ENCODE peak calls at places on chromosome 21, in five cellular contexts. One of them, this sample, is unnamed. For H3K36me3, the result is how much of the 10 kb centered on the place peaks cover.

GRCh38 chr21:17554619-17555472 is 42.0 kb downstream of the CXADR start:
- DNase-seq in HCT116: no peak
- DNase-seq in keratinocyte: no peak
- DNase-seq in CD8-positive, alpha-beta memory T cell: no peak
- DNase-seq in upper lobe of right lung: no peak
- DNase-seq in this sample: no peak

GRCh38 chr21:26064506-26064905 is 106.1 kb downstream of the APP start:
- DNase-seq in HCT116: no peak
- DNase-seq in keratinocyte: no peak
- DNase-seq in CD8-positive, alpha-beta memory T cell: no peak
- DNase-seq in upper lobe of right lung: no peak
- DNase-seq in this sample: no peak

GRCh38 chr21:35099310-35099709 is 50.2 kb upstream of the RUNX1 start:
- DNase-seq in HCT116: no peak
- DNase-seq in keratinocyte: no peak
- DNase-seq in CD8-positive, alpha-beta memory T cell: no peak
- DNase-seq in upper lobe of right lung: no peak
- DNase-seq in this sample: no peak

GRCh38 chr21:26846036-26846931 is 1.1 kb upstream of the ADAMTS1 start:
- DNase-seq in HCT116: no peak
- DNase-seq in keratinocyte: no peak
- DNase-seq in CD8-positive, alpha-beta memory T cell: no peak
- DNase-seq in upper lobe of right lung: peak
- DNase-seq in this sample: peak

GRCh38 chr21:34890724-34891609 is 158.1 kb downstream of the RUNX1 start:
- DNase-seq in HCT116: no peak
- DNase-seq in keratinocyte: no peak
- DNase-seq in CD8-positive, alpha-beta memory T cell: peak
- DNase-seq in upper lobe of right lung: no peak
- DNase-seq in this sample: peak

GRCh38 chr21:26089730-26090129 is 80.8 kb downstream of the APP start:
- DNase-seq in HCT116: no peak
- DNase-seq in keratinocyte: no peak
- DNase-seq in CD8-positive, alpha-beta memory T cell: no peak
- DNase-seq in upper lobe of right lung: no peak
- DNase-seq in this sample: no peak

GRCh38 chr21:23218667-23219066 is 2220.5 kb downstream of the NCAM2 start:
- DNase-seq in HCT116: no peak
- DNase-seq in keratinocyte: no peak
- DNase-seq in CD8-positive, alpha-beta memory T cell: no peak
- DNase-seq in upper lobe of right lung: no peak
- DNase-seq in this sample: no peak

GRCh38 chr21:33169360-33169759 is 60.4 kb upstream of the IFNAR2 start:
- DNase-seq in HCT116: no peak
- DNase-seq in keratinocyte: no peak
- DNase-seq in CD8-positive, alpha-beta memory T cell: no peak
- DNase-seq in upper lobe of right lung: no peak
- DNase-seq in this sample: no peak

GRCh38 chr21:36910581-36911307 is 55.7 kb downstream of the HLCS start:
- DNase-seq in HCT116: no peak
- DNase-seq in keratinocyte: no peak
- DNase-seq in CD8-positive, alpha-beta memory T cell: no peak
- DNase-seq in upper lobe of right lung: no peak
- DNase-seq in this sample: no peak

GRCh38 chr21:27425172-27425571 is 458.3 kb upstream of the ADAMTS5 start:
- DNase-seq in HCT116: no peak
- DNase-seq in keratinocyte: no peak
- DNase-seq in CD8-positive, alpha-beta memory T cell: no peak
- DNase-seq in upper lobe of right lung: no peak
- DNase-seq in this sample: no peak

GRCh38 chr21:21163904-21164303 is 165.7 kb downstream of the NCAM2 start:
- DNase-seq in HCT116: peak
- DNase-seq in keratinocyte: no peak
- DNase-seq in CD8-positive, alpha-beta memory T cell: no peak
- DNase-seq in upper lobe of right lung: no peak
- DNase-seq in this sample: no peak

GRCh38 chr21:35995522-35996088 is 64.7 kb downstream of the SETD4 start:
- DNase-seq in HCT116: no peak
- DNase-seq in keratinocyte: no peak
- DNase-seq in CD8-positive, alpha-beta memory T cell: no peak
- DNase-seq in upper lobe of right lung: no peak
- DNase-seq in this sample: no peak

GRCh38 chr21:33951276-33952178 is 35.9 kb upstream of the ATP5PO start:
- DNase-seq in HCT116: no peak
- DNase-seq in keratinocyte: no peak
- DNase-seq in CD8-positive, alpha-beta memory T cell: no peak
- DNase-seq in upper lobe of right lung: no peak
- DNase-seq in this sample: no peak

DNA sequence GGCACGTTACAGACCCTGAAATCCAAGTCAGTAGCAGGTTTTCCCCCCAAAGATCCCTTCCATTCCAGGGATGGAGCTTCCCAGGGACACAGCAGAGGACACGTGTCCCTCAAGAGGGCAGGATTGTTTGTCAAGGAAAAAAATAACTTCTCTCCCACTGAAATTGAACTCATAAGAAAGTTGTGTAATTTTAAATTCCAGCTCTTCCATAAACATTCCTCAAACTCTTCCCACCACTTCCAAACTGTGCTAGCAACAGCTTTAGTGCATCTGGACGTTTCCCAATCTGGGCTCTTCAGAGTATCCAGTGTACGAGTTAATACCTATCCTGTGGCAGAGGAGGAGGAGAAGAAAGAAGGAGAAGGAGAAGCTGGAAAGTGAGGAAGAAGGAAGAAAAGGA is 79.6 kb downstream of the PSMG1 start:
- DNase-seq in HCT116: no peak
- DNase-seq in keratinocyte: no peak
- DNase-seq in CD8-positive, alpha-beta memory T cell: no peak
- DNase-seq in upper lobe of right lung: no peak
- DNase-seq in this sample: no peak
- H3K27ac ChIP-seq in HCT116: no peak
- H3K27ac ChIP-seq in keratinocyte: no peak
- H3K27ac ChIP-seq in CD8-positive, alpha-beta memory T cell: no peak
- H3K27ac ChIP-seq in upper lobe of right lung: no peak
- H3K27ac ChIP-seq in this sample: no peak

DNA sequence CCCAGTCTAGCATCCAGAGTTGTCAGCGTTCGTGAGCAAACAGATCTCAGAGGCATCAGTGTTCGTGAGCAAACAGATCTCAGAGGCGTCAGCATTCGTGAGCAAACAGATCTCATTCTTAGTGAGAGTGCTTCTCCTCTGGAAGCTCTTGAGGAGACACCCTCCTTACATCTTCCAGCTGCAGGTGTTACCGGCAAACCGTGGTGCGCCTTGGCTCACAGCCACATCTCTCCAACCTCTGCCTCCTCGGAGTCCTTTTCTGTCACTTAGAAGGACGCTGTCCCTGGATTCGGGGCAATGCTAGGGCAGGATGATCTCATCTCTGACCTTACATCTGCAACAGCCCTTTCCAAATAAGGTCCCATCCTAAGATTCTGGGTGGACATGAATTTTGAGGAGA is 14.6 kb upstream of the UMODL1 start:
- DNase-seq in HCT116: no peak
- DNase-seq in keratinocyte: no peak
- DNase-seq in CD8-positive, alpha-beta memory T cell: no peak
- DNase-seq in upper lobe of right lung: peak
- DNase-seq in this sample: no peak
- H3K4me3 ChIP-seq in HCT116: no peak
- H3K4me3 ChIP-seq in keratinocyte: no peak
- H3K4me3 ChIP-seq in CD8-positive, alpha-beta memory T cell: no peak
- H3K4me3 ChIP-seq in upper lobe of right lung: no peak
- H3K4me3 ChIP-seq in this sample: no peak

DNA sequence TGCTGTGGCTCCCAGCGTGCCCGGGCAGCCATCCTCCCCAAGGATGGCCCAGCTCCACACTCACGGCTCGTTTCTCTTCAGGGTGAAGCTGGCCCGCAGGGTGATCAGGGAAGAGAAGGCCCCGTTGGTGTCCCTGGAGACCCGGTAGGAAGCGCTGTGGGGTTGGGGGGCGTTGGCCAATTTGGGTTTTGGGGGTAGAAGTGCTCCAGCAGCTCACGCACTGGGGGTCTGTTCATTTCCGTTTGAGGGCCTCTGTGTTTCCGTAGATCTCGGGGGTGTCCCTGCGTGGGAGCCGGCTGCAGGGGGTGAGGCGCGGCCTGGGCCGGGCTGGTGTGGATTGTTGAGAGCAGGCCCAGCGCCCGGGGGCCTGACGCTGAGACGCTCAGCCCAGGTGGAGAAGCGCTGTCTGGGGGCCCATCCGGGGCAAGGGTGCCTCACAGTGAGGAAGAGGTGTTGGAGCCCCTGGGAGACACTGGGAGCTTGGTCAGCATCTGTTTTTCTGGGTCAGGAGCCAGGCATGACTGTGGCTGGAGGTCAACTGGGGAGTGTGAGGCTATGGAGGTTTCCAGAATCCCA is 12.6 kb downstream of the COL6A1 start:
- DNase-seq in HCT116: no peak
- DNase-seq in keratinocyte: no peak
- DNase-seq in CD8-positive, alpha-beta memory T cell: no peak
- DNase-seq in upper lobe of right lung: peak
- DNase-seq in this sample: peak
- H3K36me3 ChIP-seq in HCT116: under half
- H3K36me3 ChIP-seq in keratinocyte: under half
- H3K36me3 ChIP-seq in CD8-positive, alpha-beta memory T cell: under half
- H3K36me3 ChIP-seq in upper lobe of right lung: under half
- H3K36me3 ChIP-seq in this sample: half or more

DNA sequence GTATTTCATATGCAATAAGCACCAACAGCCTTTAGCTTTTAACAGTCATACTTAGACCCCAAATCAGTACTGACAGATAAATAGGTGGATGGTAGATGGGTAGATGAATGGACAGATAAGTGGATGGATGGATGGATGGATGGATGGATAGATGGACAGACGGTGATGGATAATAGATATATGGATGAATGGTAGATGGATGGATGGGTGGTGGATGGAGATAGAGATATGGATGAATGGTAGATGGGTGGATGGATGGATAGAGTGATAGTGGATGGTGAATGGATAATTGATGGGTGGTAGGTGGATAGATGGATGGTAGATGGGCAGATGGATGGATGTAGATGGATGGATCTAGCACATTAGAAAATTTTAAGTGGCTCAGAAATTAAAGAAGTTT is 62.5 kb downstream of the TIAM1 start:
- DNase-seq in HCT116: no peak
- DNase-seq in keratinocyte: no peak
- DNase-seq in CD8-positive, alpha-beta memory T cell: no peak
- DNase-seq in upper lobe of right lung: no peak
- DNase-seq in this sample: no peak
- H3K27ac ChIP-seq in HCT116: peak
- H3K27ac ChIP-seq in keratinocyte: no peak
- H3K27ac ChIP-seq in CD8-positive, alpha-beta memory T cell: no peak
- H3K27ac ChIP-seq in upper lobe of right lung: no peak
- H3K27ac ChIP-seq in this sample: no peak

DNA sequence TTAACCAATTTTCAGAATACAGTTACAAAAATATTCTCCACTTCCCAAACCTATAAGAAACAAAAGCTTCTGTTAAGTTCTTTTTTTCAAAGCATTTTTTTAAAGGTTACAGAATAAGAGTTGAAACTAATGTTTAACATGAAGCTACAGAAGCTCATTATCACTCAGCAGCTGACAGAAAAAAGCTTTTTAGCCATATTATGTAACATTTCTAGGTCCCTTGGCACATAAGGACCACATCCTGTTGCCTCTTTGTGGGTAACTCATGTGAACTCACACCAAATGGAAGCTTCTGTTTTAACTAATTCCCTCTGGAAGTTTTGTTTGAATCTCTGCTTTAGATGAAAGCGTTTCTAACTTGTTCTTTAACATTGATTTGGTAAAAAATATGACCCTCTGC is 242.5 kb upstream of the TMPRSS15 start:
- DNase-seq in HCT116: no peak
- DNase-seq in keratinocyte: no peak
- DNase-seq in CD8-positive, alpha-beta memory T cell: no peak
- DNase-seq in upper lobe of right lung: no peak
- DNase-seq in this sample: no peak
- H3K4me3 ChIP-seq in HCT116: no peak
- H3K4me3 ChIP-seq in keratinocyte: no peak
- H3K4me3 ChIP-seq in CD8-positive, alpha-beta memory T cell: no peak
- H3K4me3 ChIP-seq in upper lobe of right lung: no peak
- H3K4me3 ChIP-seq in this sample: no peak

This sample was measured in lower lobe of right lung.